ENCODE peak calls at places on chromosomes 7 and 10, in six cellular contexts. F, J, G, B, H and L are unnamed samples.

GRCh38 chr10:69307434-69307833 is 29.1 kb downstream of the HK1 start:
- DNase-seq in F (no peak), J (no peak), G (no peak), B (no peak), H (no peak), L (no peak)

GRCh38 chr7:100493476-100494264 is 9.9 kb downstream of the NYAP1 start:
- DNase-seq in F (peak), J (no peak), G (no peak), B (no peak), H (no peak), L (no peak)

GRCh38 chr10:72567884-72568283 is 58.0 kb downstream of the MICU1 start:
- DNase-seq in F (no peak), J (no peak), G (no peak), B (peak), H (no peak), L (no peak)

GRCh38 chr10:91453535-91453934 is 43.4 kb downstream of the HECTD2 start:
- DNase-seq in F (no peak), J (no peak), G (no peak), B (no peak), H (no peak), L (no peak)

GRCh38 chr10:96446966-96447596 is 66.6 kb downstream of the TLL2 start:
- DNase-seq in F (no peak), J (no peak), G (no peak), B (no peak), H (no peak), L (no peak)

GRCh38 chr10:33897255-33897893 is 562.9 kb upstream of the NRP1 start:
- DNase-seq in F (no peak), J (no peak), G (no peak), B (peak), H (no peak), L (no peak)

GRCh38 chr7:137146552-137146961 is 197.0 kb downstream of the PTN start:
- DNase-seq in F (peak), J (no peak), G (no peak), B (peak), H (peak), L (peak)

GRCh38 chr7:79272066-79272669 is 181.3 kb downstream of the MAGI2 start:
- DNase-seq in F (no peak), J (no peak), G (no peak), B (peak), H (no peak), L (peak)